ENCODE peak calls at places on chromosomes 4 and X, in nine cellular contexts. W is Kasumi-1, B is cardiac muscle cell, D is AG09319, X is epithelial cell of esophagus, Z is ovary, G is amygdala, M is stromal cell of bone marrow, J is lower leg skin. L is an unnamed sample.

GRCh38 chr4:181796502-181796901 is 446.7 kb upstream of the TENM3 start:
- DNase-seq in W (no peak), B (peak; percentile 82), D (no peak), X (peak; percentile 98), Z (no peak), G (no peak), M (no peak), J (no peak), L (no peak)

GRCh38 chr4:127642169-127642568 is 9.4 kb downstream of the INTU start:
- DNase-seq in W (no peak), B (no peak), D (no peak), X (no peak), Z (no peak), G (no peak), M (peak; percentile 18), J (no peak), L (no peak)

GRCh38 chr4:64911846-64912245 is 502.6 kb upstream of the TECRL start:
- DNase-seq in W (no peak), B (no peak), D (no peak), X (no peak), Z (no peak), G (no peak), M (no peak), J (no peak), L (no peak)

GRCh38 chr4:20612313-20612712 is 87.9 kb upstream of the PACRGL start:
- DNase-seq in W (no peak), B (no peak), D (no peak), X (peak; percentile 57), Z (no peak), G (no peak), M (no peak), J (no peak), L (no peak)

GRCh38 chr4:172256820-172257219 is 443.6 kb downstream of the GALNTL6 start:
- DNase-seq in W (no peak), B (no peak), D (no peak), X (no peak), Z (no peak), G (no peak), M (no peak), J (no peak), L (no peak)

GRCh38 chr4:28842271-28842670 is 1877.9 kb upstream of the PCDH7 start:
- DNase-seq in W (no peak), B (no peak), D (no peak), X (no peak), Z (no peak), G (no peak), M (no peak), J (no peak), L (no peak)

GRCh38 chrX:47285762-47286320 is 53.0 kb downstream of the USP11 start:
- DNase-seq in W (no peak), B (no peak), D (no peak), X (no peak), Z (no peak), G (no peak), M (no peak), J (no peak), L (no peak)

GRCh38 chrX:48598645-48599044 is 1.4 kb downstream of the WDR13 start:
- DNase-seq in W (no peak), B (no peak), D (no peak), X (no peak), Z (peak; percentile 44), G (no peak), M (no peak), J (no peak), L (no peak)

GRCh38 chr4:37802068-37802666 is 24.3 kb upstream of the PGM2 start:
- DNase-seq in W (peak; percentile 49), B (peak; percentile 58), D (peak; percentile 27), X (peak; percentile 87), Z (no peak), G (peak; percentile 6), M (peak; percentile 37), J (no peak), L (no peak)

GRCh38 chrX:22095306-22095705 is 63.2 kb downstream of the PHEX start:
- DNase-seq in W (no peak), B (peak; percentile 54), D (no peak), X (no peak), Z (no peak), G (no peak), M (peak; percentile 62), J (peak; percentile 49), L (peak; percentile 17)

GRCh38 chr4:7813674-7814073 is 126.0 kb downstream of the AFAP1 start:
- DNase-seq in W (no peak), B (peak; percentile 64), D (no peak), X (peak; percentile 33), Z (no peak), G (no peak), M (no peak), J (no peak), L (no peak)

GRCh38 chr4:54384563-54384962 is 155.5 kb downstream of the PDGFRA start:
- DNase-seq in W (peak; percentile 94), B (peak; percentile 42), D (no peak), X (peak; percentile 54), Z (peak; percentile 43), G (peak; percentile 6), M (peak; percentile 24), J (no peak), L (no peak)

GRCh38 chr4:80112236-80112635 is 39.2 kb upstream of the ANTXR2 start:
- DNase-seq in W (no peak), B (peak; percentile 65), D (peak; percentile 93), X (no peak), Z (no peak), G (no peak), M (peak; percentile 53), J (peak; percentile 28), L (peak; percentile 44)

GRCh38 chrX:39814391-39814790 is 283.4 kb downstream of the BCOR start:
- DNase-seq in W (peak; percentile 36), B (peak; percentile 40), D (no peak), X (no peak), Z (no peak), G (no peak), M (no peak), J (no peak), L (no peak)

GRCh38 chr4:21790437-21791029 is 158.0 kb downstream of the KCNIP4 start:
- DNase-seq in W (peak; percentile 56), B (peak; percentile 71), D (no peak), X (peak; percentile 50), Z (no peak), G (no peak), M (no peak), J (no peak), L (no peak)

GRCh38 chrX:63513825-63514574 is 162.9 kb upstream of the SPIN4 start:
- DNase-seq in W (no peak), B (peak; percentile 77), D (peak; percentile 59), X (peak; percentile 56), Z (no peak), G (no peak), M (peak; percentile 64), J (peak; percentile 18), L (peak; percentile 18)

GRCh38 chr4:47839259-47839658 is 1.4 kb upstream of the CORIN start:
- DNase-seq in W (peak; percentile 88), B (peak; percentile 35), D (no peak), X (peak; percentile 34), Z (no peak), G (no peak), M (no peak), J (peak; percentile 30), L (no peak)

GRCh38 chr4:82223715-82224114 is 150.1 kb downstream of the HNRNPD start:
- DNase-seq in W (peak; percentile 96), B (peak; percentile 30), D (no peak), X (no peak), Z (no peak), G (no peak), M (no peak), J (peak; percentile 61), L (no peak)

GRCh38 chr4:89586864-89587263 is 250.1 kb downstream of the SNCA start:
- DNase-seq in W (peak; percentile 62), B (peak; percentile 45), D (no peak), X (peak; percentile 36), Z (no peak), G (no peak), M (peak; percentile 5), J (no peak), L (no peak)

GRCh38 chrX:47563801-47564315 is 2.9 kb downstream of the ARAF start:
- DNase-seq in W (no peak), B (peak; percentile 47), D (no peak), X (peak; percentile 58), Z (no peak), G (no peak), M (no peak), J (no peak), L (no peak)

GRCh38 chrX:41010188-41010846 is 74.9 kb upstream of the USP9X start:
- DNase-seq in W (peak; percentile 94), B (peak; percentile 98), D (peak; percentile 67), X (peak; percentile 87), Z (peak; percentile 73), G (peak; percentile 38), M (peak; percentile 86), J (peak; percentile 77), L (peak; percentile 41)

GRCh38 chrX:18047440-18047940 is 173.2 kb downstream of the BEND2 start:
- DNase-seq in W (no peak), B (no peak), D (no peak), X (no peak), Z (no peak), G (no peak), M (peak; percentile 2), J (no peak), L (no peak)

GRCh38 chrX:49071877-49072711 is 1.7 kb downstream of the PRAF2 start:
- DNase-seq in W (no peak), B (peak; percentile 91), D (peak; percentile 37), X (peak; percentile 72), Z (peak; percentile 77), G (peak; percentile 67), M (peak; percentile 61), J (no peak), L (peak; percentile 68)

GRCh38 chr4:76748649-76749048 is 149.3 kb downstream of the SOWAHB start:
- DNase-seq in W (peak; percentile 37), B (peak; percentile 48), D (no peak), X (peak; percentile 67), Z (no peak), G (no peak), M (no peak), J (no peak), L (peak; percentile 55)

GRCh38 chr4:100372432-100372831 is 145.4 kb downstream of the EMCN start:
- DNase-seq in W (peak; percentile 71), B (peak; percentile 24), D (no peak), X (peak; percentile 6), Z (no peak), G (no peak), M (no peak), J (no peak), L (no peak)